ENCODE peak calls at places on chromosome 21, in six cellular contexts. R is left lung; V is tibial artery; B is aorta; L is CD4-positive, alpha-beta memory T cell; D is adipocyte. X is an unnamed sample.
A peak's percentile ranks its signal among the peaks of the same experiment; 100 is the strongest.

GRCh38 chr21:43290529-43291346 is 121.9 kb downstream of the CRYAA start:
- DNase-seq in D (no peak), L (no peak), R (peak; percentile 69), V (no peak), B (no peak), X (no peak)

GRCh38 chr21:35048706-35049617 is at the start of gene RUNX1:
- DNase-seq in D (peak; percentile 42), L (peak; percentile 89), R (peak; percentile 72), B (no peak), V (peak; percentile 41), X (peak; percentile 95)

GRCh38 chr21:28148400-28149064 is 844.1 kb downstream of the LTN1 start:
- DNase-seq in D (no peak), L (no peak), R (no peak), B (no peak), V (no peak), X (no peak)

GRCh38 chr21:28485301-28486022 is 507.2 kb downstream of the LTN1 start:
- DNase-seq in B (no peak), R (no peak), L (no peak), V (no peak), D (peak; percentile 70), X (no peak)

GRCh38 chr21:18877932-18878331 is 474.3 kb upstream of the TMPRSS15 start:
- DNase-seq in D (no peak), L (no peak), R (no peak), V (no peak), B (no peak), X (no peak)

GRCh38 chr21:33945652-33946270 is 30.2 kb upstream of the ATP5PO start:
- DNase-seq in L (peak; percentile 41), V (no peak), D (no peak), R (no peak), B (no peak), X (no peak)

GRCh38 chr21:33949516-33950424 is 34.2 kb upstream of the ATP5PO start:
- DNase-seq in B (no peak), R (no peak), V (no peak), L (peak; percentile 65), D (no peak), X (peak; percentile 61)

GRCh38 chr21:22297575-22297974 is 1299.4 kb downstream of the NCAM2 start:
- DNase-seq in R (no peak), B (no peak), L (no peak), D (no peak), V (no peak), X (no peak)

GRCh38 chr21:23899561-23899960 is 1707.7 kb downstream of the MRPL39 start:
- DNase-seq in B (no peak), L (no peak), D (no peak), V (no peak), R (no peak), X (no peak)

GRCh38 chr21:35565204-35565611 is 495.1 kb downstream of the SETD4 start:
- DNase-seq in V (peak; percentile 46), B (peak; percentile 80), R (no peak), D (peak; percentile 78), L (no peak), X (no peak)

GRCh38 chr21:40548134-40548533 is 298.8 kb downstream of the DSCAM start:
- DNase-seq in V (no peak), L (no peak), R (no peak), D (no peak), B (no peak), X (no peak)

GRCh38 chr21:31346256-31346821 is 2.3 kb upstream of the TIAM1 start:
- DNase-seq in B (no peak), R (no peak), L (no peak), V (no peak), D (no peak), X (no peak)

GRCh38 chr21:34968414-34969333 is 80.4 kb downstream of the RUNX1 start:
- DNase-seq in B (no peak), L (no peak), V (no peak), D (no peak), R (no peak), X (no peak)

GRCh38 chr21:34351786-34352241 is 12.0 kb upstream of the KCNE2 start:
- DNase-seq in V (no peak), B (no peak), L (peak; percentile 2), D (peak; percentile 74), R (no peak), X (peak; percentile 39)

GRCh38 chr21:36847189-36847588 is 119.3 kb downstream of the HLCS start:
- DNase-seq in B (no peak), V (no peak), R (no peak), D (peak; percentile 80), L (no peak), X (no peak)

GRCh38 chr21:28334407-28334806 is 658.3 kb downstream of the LTN1 start:
- DNase-seq in D (no peak), L (no peak), V (no peak), R (no peak), B (no peak), X (no peak)

GRCh38 chr21:16194851-16195251 is 465.1 kb downstream of the USP25 start:
- DNase-seq in B (no peak), R (no peak), D (peak; percentile 53), L (no peak), V (no peak), X (no peak)

GRCh38 chr21:16502897-16503296 is 773.1 kb downstream of the USP25 start:
- DNase-seq in R (no peak), L (no peak), B (no peak), D (no peak), V (no peak), X (no peak)

GRCh38 chr21:15249285-15249993 is 184.6 kb upstream of the NRIP1 start:
- DNase-seq in R (no peak), D (no peak), B (no peak), L (no peak), V (no peak), X (no peak)

GRCh38 chr21:33844890-33845205 is 70.8 kb downstream of the ATP5PO start:
- DNase-seq in R (no peak), V (no peak), B (no peak), L (no peak), D (no peak), X (no peak)

GRCh38 chr21:33543505-33544129 is 779 bp downstream of the SON start:
- DNase-seq in R (peak; percentile 92), V (peak; percentile 65), D (peak; percentile 84), B (peak; percentile 92), L (no peak), X (no peak)

GRCh38 chr21:27681038-27681437 is 714.1 kb upstream of the ADAMTS5 start:
- DNase-seq in B (no peak), L (no peak), D (no peak), V (no peak), R (no peak), X (no peak)

GRCh38 chr21:17784604-17785402 is 34.4 kb downstream of the C21orf91 start:
- DNase-seq in R (no peak), D (no peak), V (no peak), L (no peak), B (no peak), X (peak; percentile 97)
- H3K4me3 ChIP-seq in R (no peak overlapping the region), D (no peak overlapping the region), V (no peak overlapping the region), L (no peak overlapping the region), B (no peak overlapping the region), X (peak overlapping the region; percentile 30)

DNA sequence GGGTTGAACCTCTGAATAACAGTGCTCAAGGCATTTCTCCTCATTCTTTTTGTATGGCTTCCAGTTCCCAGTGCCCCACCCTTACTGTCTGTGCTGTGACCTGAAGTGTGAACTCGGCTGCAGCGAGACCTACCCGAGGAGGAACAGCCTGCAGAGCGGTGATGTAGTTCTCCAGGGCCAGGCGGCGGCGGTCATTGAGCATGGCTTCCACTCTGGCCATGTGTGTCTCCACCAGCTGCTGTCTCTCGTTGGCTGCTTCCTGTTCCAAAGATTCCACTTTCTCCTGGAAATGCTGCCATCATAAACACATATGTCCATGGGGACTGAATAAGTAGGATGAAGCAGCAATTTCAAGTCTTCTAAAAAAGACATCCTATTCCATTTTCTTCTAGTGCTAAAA is 195.6 kb downstream of the APP start:
- DNase-seq in V (no peak), L (no peak), D (no peak), R (no peak), B (no peak), X (no peak)
- H3K4me3 ChIP-seq in V (no peak overlapping the region), L (no peak overlapping the region), D (no peak overlapping the region), R (no peak overlapping the region), B (no peak overlapping the region), X (no peak overlapping the region)

GRCh38 chr21:44872266-44872567 is 1.3 kb downstream of the PTTG1IP start:
- DNase-seq in L (no peak), V (no peak), D (no peak), B (no peak), R (no peak), X (no peak)

GRCh38 chr21:44869860-44870747 is 3.4 kb downstream of the PTTG1IP start:
- DNase-seq in B (peak; percentile 84), L (peak; percentile 50), V (peak; percentile 77), R (no peak), D (peak; percentile 96), X (no peak)

GRCh38 chr21:44872568-44873355 is 728 bp downstream of the PTTG1IP start:
- DNase-seq in D (peak; percentile 63), R (no peak), L (no peak), V (peak; percentile 45), B (peak; percentile 83), X (no peak)

GRCh38 chr21:44870748-44871495 is 2.6 kb downstream of the PTTG1IP start:
- DNase-seq in V (no peak), D (no peak), B (peak; percentile 80), R (no peak), L (peak; percentile 50), X (no peak)

DNA sequence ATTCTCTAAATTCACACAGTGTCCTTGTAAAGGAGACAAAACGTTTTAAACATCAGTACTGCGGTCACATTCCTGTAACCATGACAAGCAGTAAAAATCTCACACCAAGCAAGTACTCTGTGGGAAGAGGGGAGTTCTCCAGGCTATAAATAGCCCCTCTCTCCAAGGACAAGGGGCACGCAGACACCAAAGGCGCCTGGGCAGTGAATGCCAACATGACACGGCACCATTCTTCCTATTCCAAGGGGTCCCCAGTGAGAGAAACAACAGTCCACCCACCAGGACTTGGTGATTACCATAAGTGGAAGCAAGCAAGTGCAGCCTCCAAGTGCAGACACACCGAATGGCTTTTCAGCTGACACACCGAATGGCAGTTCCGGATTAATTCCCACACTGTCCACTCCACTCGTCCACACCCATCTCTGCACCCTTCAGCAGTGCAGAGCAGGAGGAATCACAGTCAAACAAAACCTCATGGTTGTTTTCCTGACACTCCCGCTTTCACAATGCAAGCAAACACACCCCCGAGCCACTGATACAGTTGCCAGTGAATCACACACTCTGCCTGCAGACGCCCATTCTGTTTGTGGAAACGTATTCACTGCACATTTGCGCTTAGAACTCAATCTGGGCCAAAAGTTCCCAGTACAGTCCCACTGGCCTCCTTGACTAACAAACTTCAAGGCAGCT is 1.8 kb downstream of the PTTG1IP start:
- DNase-seq in B (peak; percentile 81), V (peak; percentile 77), D (peak; percentile 82), R (no peak), L (no peak), X (no peak)
- H3K4me3 ChIP-seq in B (peak overlapping the region; percentile 89), V (peak overlapping the region; percentile 96), D (peak overlapping the region; percentile 92), R (peak overlapping the region; percentile 78), L (peak overlapping the region; percentile 67), X (peak overlapping the region; percentile 98)

DNA sequence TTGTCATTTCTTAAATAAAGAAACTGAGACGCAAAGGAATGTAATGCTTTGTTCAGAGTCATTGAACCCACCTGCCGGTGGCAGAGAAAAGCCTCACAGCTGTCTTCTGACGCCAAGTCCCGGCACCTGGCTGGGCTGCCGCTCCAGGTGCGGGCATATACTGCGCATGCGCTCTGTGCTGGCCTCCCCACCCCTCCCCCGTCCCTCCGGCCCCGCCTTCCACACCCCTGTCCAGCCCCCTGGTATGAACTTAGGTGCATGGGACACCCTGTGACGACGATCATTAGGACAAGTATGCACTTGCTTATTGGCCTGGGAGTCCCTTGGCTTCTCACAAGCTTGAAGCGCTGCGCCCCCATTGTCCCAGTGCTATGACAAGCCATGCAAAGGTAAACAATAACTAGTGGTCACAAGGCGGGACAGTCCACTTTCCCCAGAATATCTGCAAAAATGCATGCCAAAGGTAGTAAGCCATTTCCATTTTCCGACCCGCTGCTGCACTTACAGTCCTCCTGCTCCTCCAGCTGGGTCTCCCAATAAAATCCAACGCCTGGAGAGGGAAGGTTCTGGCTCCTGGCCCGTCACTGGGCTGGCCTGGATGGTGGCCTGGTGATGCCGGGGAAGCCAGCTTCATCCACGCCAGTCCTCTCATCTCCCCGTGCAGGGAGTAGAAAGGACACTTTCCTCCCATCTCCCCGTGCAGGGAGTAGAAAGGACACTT is 100.4 kb downstream of the PSMG1 start:
- DNase-seq in R (no peak), L (no peak), B (no peak), D (no peak), V (no peak), X (no peak)
- H3K4me3 ChIP-seq in R (no peak overlapping the region), L (no peak overlapping the region), B (no peak overlapping the region), D (no peak overlapping the region), V (no peak overlapping the region), X (no peak overlapping the region)